ENCODE peak calls at places on chromosomes 7 and 10, in eight cellular contexts. N, J, M, P, Y, U, T and H are unnamed samples.

GRCh38 chr7:820341-820740 is 11.9 kb upstream of the SUN1 start:
- DNase-seq in T (no peak), P (no peak), Y (no peak), M (no peak), J (no peak), N (no peak), U (no peak), H (no peak)

GRCh38 chr7:76065016-76065612 is 17.2 kb downstream of the MDH2 start:
- DNase-seq in J (no peak), U (no peak), P (no peak), Y (no peak), M (no peak), N (no peak), T (no peak), H (no peak)

GRCh38 chr7:122949186-122949585 is 46.3 kb downstream of the TAS2R16 start:
- DNase-seq in M (no peak), T (no peak), N (no peak), U (no peak), P (no peak), J (no peak), Y (no peak), H (no peak)

GRCh38 chr10:130232361-130233360 is 96.5 kb downstream of the GLRX3 start:
- DNase-seq in M (no peak), Y (no peak), P (no peak), J (no peak), T (no peak), N (no peak), U (no peak), H (no peak)

GRCh38 chr7:82840061-82840460 is 322.6 kb downstream of the PCLO start:
- DNase-seq in U (no peak), T (peak; percentile 21), Y (no peak), M (no peak), J (no peak), P (no peak), N (no peak), H (no peak)

GRCh38 chr7:44914992-44915607 is 29.8 kb upstream of the PURB start:
- DNase-seq in J (no peak), T (no peak), Y (no peak), M (no peak), N (peak; percentile 41), P (no peak), U (no peak), H (no peak)

GRCh38 chr10:93070378-93071176 is 3.1 kb upstream of the CYP26A1 start:
- DNase-seq in M (no peak), T (no peak), J (no peak), U (no peak), Y (no peak), N (no peak), P (no peak), H (no peak)

GRCh38 chr7:157442456-157442855 is 105.7 kb downstream of the DNAJB6 start:
- DNase-seq in M (no peak), U (no peak), Y (no peak), J (no peak), N (no peak), P (no peak), T (no peak), H (no peak)

GRCh38 chr10:35083242-35083641 is 6.9 kb downstream of the CUL2 start:
- DNase-seq in T (no peak), M (no peak), Y (no peak), J (no peak), P (no peak), U (no peak), N (no peak), H (no peak)

GRCh38 chr10:31656820-31657470 is 271.7 kb downstream of the ARHGAP12 start:
- DNase-seq in J (peak; percentile 2), Y (no peak), N (no peak), M (no peak), P (no peak), U (no peak), T (peak; percentile 62), H (no peak)

GRCh38 chr7:34059551-34059840 is 154.2 kb downstream of the BMPER start:
- DNase-seq in N (no peak), M (no peak), T (peak; percentile 60), P (no peak), Y (no peak), J (no peak), U (no peak), H (no peak)

GRCh38 chr10:63554666-63555065 is 33.5 kb downstream of the REEP3 start:
- DNase-seq in T (no peak), N (no peak), P (no peak), M (no peak), J (peak; percentile 93), Y (no peak), U (peak; percentile 87), H (no peak)

GRCh38 chr10:124943301-124944092 is 1.6 kb downstream of the ZRANB1 start:
- DNase-seq in M (no peak), Y (no peak), N (no peak), J (peak; percentile 39), P (no peak), T (no peak), U (peak; percentile 27), H (no peak)

GRCh38 chr10:114758331-114758730 is 63.2 kb upstream of the FHIP2A start:
- DNase-seq in J (no peak), P (no peak), Y (no peak), U (no peak), N (peak; percentile 53), M (no peak), T (no peak), H (no peak)

GRCh38 chr7:103735377-103735776 is 254.1 kb downstream of the RELN start:
- DNase-seq in Y (no peak), J (peak; percentile 63), M (no peak), N (no peak), U (peak; percentile 36), T (no peak), P (no peak), H (no peak)

GRCh38 chr7:100895956-100896742 is 461 bp upstream of the ACHE start:
- DNase-seq in N (no peak), U (peak; percentile 50), T (peak; percentile 34), M (peak; percentile 35), P (peak; percentile 19), Y (no peak), J (no peak), H (no peak)

GRCh38 chr7:52758337-52758736 is 277.1 kb upstream of the POM121L12 start:
- DNase-seq in N (no peak), U (no peak), P (no peak), M (no peak), J (no peak), T (no peak), Y (no peak), H (no peak)